ENCODE peak calls at places on chromosomes 16 and 17, in eight cellular contexts. M, Y, O, F, I, W, R and B are unnamed samples.
A peak's percentile ranks its signal among the peaks of the same experiment; 100 is the strongest.

GRCh38 chr16:84699147-84699711 is 571 bp upstream of the USP10 start:
- DNase-seq in M (no peak), Y (no peak), O (no peak), F (peak; percentile 15), I (no peak), W (no peak), R (no peak), B (no peak)

GRCh38 chr16:10525214-10525825 is 55.1 kb downstream of the EMP2 start:
- DNase-seq in M (no peak), Y (no peak), O (no peak), F (no peak), I (no peak), W (no peak), R (no peak), B (no peak)

GRCh38 chr17:18182978-18183333 is 672 bp upstream of the ALKBH5 start:
- DNase-seq in M (peak; percentile 91), Y (no peak), O (peak; percentile 93), F (peak; percentile 85), I (no peak), W (peak; percentile 89), R (no peak), B (no peak)

GRCh38 chr16:55948230-55948629 is 73.1 kb upstream of the CES5A start:
- DNase-seq in M (no peak), Y (no peak), O (no peak), F (no peak), I (no peak), W (no peak), R (no peak), B (no peak)

GRCh38 chr17:50908860-50909764 is 43.0 kb upstream of the TOB1 start:
- DNase-seq in M (peak; percentile 71), Y (peak; percentile 79), O (peak; percentile 83), F (peak; percentile 41), I (no peak), W (no peak), R (no peak), B (no peak)

GRCh38 chr17:56602292-56603130 is 9.0 kb downstream of the NOG start:
- DNase-seq in M (no peak), Y (peak; percentile 83), O (no peak), F (no peak), I (no peak), W (no peak), R (no peak), B (no peak)

GRCh38 chr17:70479779-70480178 is 310.4 kb downstream of the KCNJ2 start:
- DNase-seq in M (no peak), Y (no peak), O (no peak), F (no peak), I (no peak), W (no peak), R (no peak), B (no peak)

GRCh38 chr16:50718761-50719400 is 23.0 kb upstream of the CYLD start:
- DNase-seq in M (no peak), Y (no peak), O (no peak), F (no peak), I (no peak), W (no peak), R (no peak), B (no peak)

GRCh38 chr17:83079340-83079747 is at the start of gene METRNL:
- DNase-seq in M (peak; percentile 81), Y (peak; percentile 49), O (peak; percentile 88), F (peak; percentile 47), I (no peak), W (peak; percentile 67), R (no peak), B (no peak)

GRCh38 chr17:35214631-35215273 is 20.6 kb upstream of the SLC35G3 start:
- DNase-seq in M (no peak), Y (peak; percentile 62), O (no peak), F (peak; percentile 50), I (no peak), W (no peak), R (no peak), B (no peak)

GRCh38 chr16:71917900-71918299 is 22.6 kb downstream of the IST1 start:
- DNase-seq in M (no peak), Y (no peak), O (no peak), F (no peak), I (no peak), W (no peak), R (no peak), B (no peak)

GRCh38 chr17:68794636-68795503 is 160.3 kb downstream of the ABCA8 start:
- DNase-seq in M (no peak), Y (no peak), O (peak; percentile 74), F (no peak), I (no peak), W (peak; percentile 71), R (no peak), B (no peak)

GRCh38 chr17:29256735-29257466 is 10.2 kb downstream of the CRYBA1 start:
- DNase-seq in M (no peak), Y (no peak), O (no peak), F (no peak), I (no peak), W (no peak), R (no peak), B (no peak)

GRCh38 chr17:17078832-17079231 is 36.6 kb downstream of the MPRIP start:
- DNase-seq in M (no peak), Y (no peak), O (no peak), F (no peak), I (no peak), W (no peak), R (no peak), B (no peak)

GRCh38 chr16:51636913-51637743 is 486.1 kb upstream of the SALL1 start:
- DNase-seq in M (no peak), Y (no peak), O (no peak), F (no peak), I (no peak), W (no peak), R (no peak), B (no peak)

GRCh38 chr17:19646788-19647696 is 1.5 kb upstream of the ALDH3A2 start:
- DNase-seq in M (no peak), Y (peak; percentile 1), O (no peak), F (no peak), I (no peak), W (no peak), R (no peak), B (no peak)

GRCh38 chr16:49489686-49490320 is 116.2 kb downstream of the C16orf78 start:
- DNase-seq in M (no peak), Y (peak; percentile 9), O (no peak), F (no peak), I (no peak), W (no peak), R (no peak), B (no peak)

GRCh38 chr16:69150146-69150865 is 17.9 kb downstream of the UTP4 start:
- DNase-seq in M (no peak), Y (peak; percentile 72), O (no peak), F (peak; percentile 64), I (no peak), W (peak; percentile 60), R (peak; percentile 32), B (no peak)

GRCh38 chr17:40309031-40309937 is at the start of gene RARA:
- DNase-seq in M (peak; percentile 49), Y (peak; percentile 39), O (peak; percentile 69), F (no peak), I (no peak), W (peak; percentile 67), R (no peak), B (no peak)

GRCh38 chr16:19331794-19332193 is 46.3 kb downstream of the CLEC19A start:
- DNase-seq in M (no peak), Y (no peak), O (no peak), F (no peak), I (no peak), W (no peak), R (no peak), B (no peak)

GRCh38 chr16:15775209-15775608 is 81.6 kb downstream of the MYH11 start:
- DNase-seq in M (no peak), Y (no peak), O (no peak), F (no peak), I (no peak), W (no peak), R (no peak), B (no peak)

GRCh38 chr17:46726106-46726670 is 92.3 kb downstream of the WNT3 start:
- DNase-seq in M (no peak), Y (no peak), O (no peak), F (no peak), I (no peak), W (no peak), R (no peak), B (no peak)

GRCh38 chr16:30655815-30656347 is 2.4 kb upstream of the FBRS start:
- DNase-seq in M (no peak), Y (no peak), O (no peak), F (no peak), I (no peak), W (no peak), R (no peak), B (no peak)

GRCh38 chr16:53530046-53530445 is 27.0 kb upstream of the AKTIP start:
- DNase-seq in M (no peak), Y (no peak), O (no peak), F (no peak), I (no peak), W (no peak), R (no peak), B (no peak)

GRCh38 chr17:933168-934083 is 46.1 kb downstream of the NXN start:
- DNase-seq in M (no peak), Y (no peak), O (no peak), F (no peak), I (peak; percentile 86), W (no peak), R (no peak), B (no peak)

GRCh38 chr16:2035431-2036199 is 8.9 kb downstream of the NHERF2 start:
- DNase-seq in M (peak; percentile 74), Y (no peak), O (peak; percentile 81), F (no peak), I (no peak), W (no peak), R (no peak), B (no peak)

GRCh38 chr17:34733351-34733750 is 154.0 kb downstream of the TMEM132E start:
- DNase-seq in M (no peak), Y (no peak), O (no peak), F (no peak), I (no peak), W (no peak), R (no peak), B (no peak)

GRCh38 chr17:77098884-77099545 is 41.8 kb upstream of the SEC14L1 start:
- DNase-seq in M (no peak), Y (peak; percentile 82), O (no peak), F (no peak), I (peak; percentile 59), W (peak; percentile 71), R (peak; percentile 51), B (peak; percentile 11)

GRCh38 chr17:76529643-76530488 is 7.6 kb downstream of the CYGB start:
- DNase-seq in M (peak; percentile 93), Y (no peak), O (peak; percentile 95), F (no peak), I (no peak), W (no peak), R (no peak), B (no peak)

GRCh38 chr16:78538919-78539318 is 439.5 kb downstream of the WWOX start:
- DNase-seq in M (no peak), Y (no peak), O (no peak), F (no peak), I (no peak), W (no peak), R (no peak), B (no peak)

GRCh38 chr17:7803981-7804380 is 30.0 kb upstream of the KDM6B start:
- DNase-seq in M (no peak), Y (no peak), O (no peak), F (no peak), I (no peak), W (no peak), R (no peak), B (no peak)

GRCh38 chr17:58447039-58447975 is 30.0 kb upstream of the RNF43 start:
- DNase-seq in M (peak; percentile 57), Y (peak; percentile 57), O (peak; percentile 60), F (peak; percentile 70), I (peak; percentile 17), W (peak; percentile 23), R (peak; percentile 60), B (no peak)

GRCh38 chr17:61403846-61404701 is 4.4 kb downstream of the TBX2 start:
- DNase-seq in M (no peak), Y (no peak), O (peak; percentile 35), F (no peak), I (no peak), W (no peak), R (no peak), B (no peak)

GRCh38 chr16:23382279-23382678 is 70.7 kb downstream of the COG7 start:
- DNase-seq in M (no peak), Y (no peak), O (no peak), F (no peak), I (no peak), W (no peak), R (no peak), B (no peak)